ENCODE peak calls at places on chromosomes 11 and 22, in seven cellular contexts. W is occipital lobe, R is left ventricle myocardium inferior, C is substantia nigra, T is NCI-H446 treated with DMSO at 0.1 percent for 48 hours, U is stomach, P is type B pancreatic cell. B is an unnamed sample.

GRCh38 chr22:36658900-36659299 is 44.7 kb downstream of the CACNG2 start:
- DNase-seq in W (no peak), T (no peak), C (no peak), R (no peak), U (no peak), P (no peak), B (no peak)

GRCh38 chr11:60905047-60905446 is 1.3 kb downstream of the PRPF19 start:
- DNase-seq in P (no peak), W (no peak), R (no peak), T (no peak), C (no peak), U (no peak), B (no peak)

GRCh38 chr22:47595122-47595521 is 832.7 kb downstream of the TBC1D22A start:
- DNase-seq in P (peak), T (no peak), R (no peak), W (no peak), C (no peak), U (peak), B (no peak)

GRCh38 chr11:122843281-122844150 is 5.2 kb downstream of the CRTAM start:
- DNase-seq in T (no peak), W (no peak), R (no peak), P (no peak), U (no peak), C (no peak), B (no peak)

GRCh38 chr11:87421422-87421821 is 383.7 kb downstream of the TMEM135 start:
- DNase-seq in T (peak), C (peak), R (no peak), U (no peak), P (no peak), W (no peak), B (peak)

GRCh38 chr22:46574993-46575914 is 37.8 kb upstream of the CELSR1 start:
- DNase-seq in T (no peak), U (peak), P (no peak), R (peak), W (no peak), C (no peak), B (peak)

GRCh38 chr11:102430158-102430836 is 22.3 kb downstream of the TMEM123 start:
- DNase-seq in W (no peak), C (no peak), T (no peak), P (no peak), U (no peak), R (no peak), B (no peak)

GRCh38 chr11:65384301-65384889 is 1.9 kb upstream of the SLC25A45 start:
- DNase-seq in U (no peak), R (no peak), W (no peak), C (no peak), P (no peak), T (no peak), B (no peak)

GRCh38 chr11:107468596-107468995 is 11.0 kb upstream of the CWF19L2 start:
- DNase-seq in R (no peak), T (no peak), C (no peak), P (no peak), W (no peak), U (no peak), B (no peak)

GRCh38 chr22:22571429-22571828 is 12.4 kb upstream of the PRAME start:
- DNase-seq in U (no peak), P (no peak), R (no peak), W (no peak), T (no peak), C (no peak), B (no peak)